ENCODE peak calls at places on chromosomes 1 and 21, in ten cellular contexts. G is lower leg skin, A is heart left ventricle, D is endothelial cell of umbilical vein, S is uterus, B is ovary, K is A549, X is GM12878, Y is adrenal gland, V is transverse colon. N is an unnamed sample.

GRCh38 chr21:44752701-44753235 is 41.4 kb upstream of the TSPEAR start:
- DNase-seq in G (no peak), Y (no peak), V (no peak), D (peak), K (no peak), S (no peak), X (no peak), B (no peak), A (no peak), N (no peak)

GRCh38 chr1:16905856-16906702 is 10.3 kb downstream of the RNU1-2 start:
- DNase-seq in D (no peak), B (no peak), V (no peak), S (no peak), Y (peak), X (no peak), G (peak), A (no peak), K (no peak), N (no peak)

GRCh38 chr1:153220606-153221303 is 3.4 kb downstream of the PRR9 start:
- DNase-seq in G (no peak), Y (no peak), K (no peak), V (no peak), X (no peak), B (peak), S (no peak), A (no peak), D (no peak), N (no peak)

GRCh38 chr1:67460648-67461500 is 30.7 kb upstream of the SERBP1 start:
- DNase-seq in D (no peak), G (no peak), X (no peak), S (no peak), Y (no peak), V (no peak), K (no peak), A (peak), B (no peak), N (no peak)

GRCh38 chr1:211609120-211610024 is 30.4 kb upstream of the SLC30A1 start:
- DNase-seq in A (no peak), D (peak), B (peak), V (no peak), Y (peak), G (no peak), X (no peak), K (no peak), S (no peak), N (no peak)

GRCh38 chr1:62209931-62210595 is 15.4 kb downstream of the L1TD1 start:
- DNase-seq in S (no peak), B (no peak), D (no peak), G (no peak), Y (no peak), A (no peak), K (no peak), X (no peak), V (no peak), N (no peak)

GRCh38 chr1:65946960-65947359 is 154.3 kb downstream of the PDE4B start:
- DNase-seq in X (no peak), S (no peak), Y (no peak), K (no peak), A (no peak), G (no peak), D (no peak), V (no peak), B (no peak), N (no peak)

GRCh38 chr1:43833013-43833412 is 100.6 kb upstream of the ARTN start:
- DNase-seq in B (no peak), V (no peak), Y (no peak), G (no peak), A (no peak), K (no peak), S (no peak), X (no peak), D (no peak), N (no peak)

GRCh38 chr1:163119707-163120106 is 50.5 kb downstream of the RGS4 start:
- DNase-seq in B (no peak), V (no peak), S (no peak), A (no peak), Y (no peak), G (no peak), K (no peak), D (no peak), X (no peak), N (no peak)

GRCh38 chr1:202639500-202639899 is 70.8 kb downstream of the SYT2 start:
- DNase-seq in D (no peak), A (no peak), X (no peak), G (no peak), S (no peak), V (no peak), K (no peak), B (no peak), Y (no peak), N (peak)

GRCh38 chr1:108560430-108561144 is 687 bp downstream of the EEIG2 start:
- DNase-seq in A (peak), Y (peak), B (peak), S (peak), D (peak), K (no peak), X (no peak), V (peak), G (peak), N (peak)

GRCh38 chr1:6034750-6035096 is 11.0 kb upstream of the KCNAB2 start:
- DNase-seq in D (no peak), G (no peak), Y (no peak), B (no peak), S (no peak), V (no peak), X (no peak), K (no peak), A (no peak), N (no peak)

GRCh38 chr1:178096421-178096820 is 2.5 kb downstream of the RASAL2 start:
- DNase-seq in X (no peak), A (no peak), B (no peak), S (no peak), K (no peak), Y (no peak), V (no peak), D (no peak), G (no peak), N (no peak)

GRCh38 chr1:82227286-82227685 is 426.6 kb downstream of the ADGRL2 start:
- DNase-seq in X (no peak), B (no peak), A (no peak), G (no peak), V (no peak), D (peak), Y (no peak), S (no peak), K (no peak), N (no peak)

GRCh38 chr1:99598738-99599411 is 47.0 kb upstream of the PALMD start:
- DNase-seq in D (peak), A (no peak), B (peak), X (no peak), G (no peak), Y (no peak), V (no peak), K (no peak), S (no peak), N (no peak)

GRCh38 chr1:13628218-13628617 is 44.6 kb downstream of the PDPN start:
- DNase-seq in Y (no peak), G (no peak), A (no peak), K (no peak), B (no peak), V (no peak), S (no peak), X (no peak), D (no peak), N (no peak)

GRCh38 chr1:24199291-24199900 is 12.3 kb upstream of the IFNLR1 start:
- DNase-seq in D (peak), K (peak), A (peak), B (peak), G (peak), V (peak), Y (peak), S (peak), X (no peak), N (peak)

GRCh38 chr1:109874445-109874844 is 36.2 kb upstream of the CSF1 start:
- DNase-seq in B (no peak), G (peak), A (no peak), X (no peak), V (no peak), S (no peak), K (no peak), Y (no peak), D (peak), N (no peak)

GRCh38 chr1:109932679-109933078 is 22.0 kb downstream of the CSF1 start:
- DNase-seq in V (no peak), B (no peak), K (no peak), S (no peak), G (peak), A (no peak), D (no peak), Y (no peak), X (no peak), N (no peak)

GRCh38 chr21:45467221-45467779 is 62.3 kb downstream of the COL18A1 start:
- DNase-seq in A (no peak), K (no peak), S (no peak), G (no peak), D (no peak), V (no peak), Y (peak), B (no peak), X (no peak), N (peak)

GRCh38 chr1:47175227-47175934 is 14.5 kb downstream of the PDZK1IP1 start:
- DNase-seq in S (no peak), A (no peak), X (no peak), D (peak), K (peak), V (peak), Y (peak), G (peak), B (no peak), N (peak)

GRCh38 chr1:24903011-24903461 is 27.0 kb downstream of the RUNX3 start:
- DNase-seq in G (peak), V (peak), B (no peak), S (no peak), A (no peak), K (no peak), D (no peak), X (no peak), Y (no peak), N (no peak)

GRCh38 chr1:37274896-37275631 is 199.3 kb upstream of the ZC3H12A start:
- DNase-seq in S (no peak), A (no peak), K (no peak), V (no peak), B (no peak), Y (no peak), G (no peak), X (no peak), D (no peak), N (no peak)

GRCh38 chr21:44329086-44329889 is 9.9 kb downstream of the CFAP410 start:
- DNase-seq in D (no peak), G (no peak), V (no peak), A (no peak), B (peak), K (no peak), Y (no peak), S (no peak), X (no peak), N (no peak)

DNA sequence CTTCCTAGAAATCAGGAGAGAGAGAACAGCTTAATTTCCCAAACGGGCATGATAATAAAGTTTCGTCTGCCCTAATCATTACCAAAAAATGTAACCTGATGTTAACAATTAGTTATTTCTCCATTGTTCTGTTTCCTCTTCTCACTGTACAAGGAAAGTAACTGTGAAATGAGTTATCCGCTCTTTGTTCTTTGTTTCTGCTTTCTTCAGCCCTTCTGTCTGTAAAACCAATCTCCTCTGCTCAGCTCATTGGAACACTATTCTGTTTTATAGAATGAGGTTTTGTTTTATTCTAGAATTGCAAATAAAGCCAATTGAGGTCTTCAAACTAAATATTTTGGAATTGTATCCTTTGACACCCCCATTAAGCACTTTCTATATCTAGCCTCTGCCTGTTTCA is 8.8 kb upstream of the THEM4 start:
- DNase-seq in X (no peak), V (no peak), G (no peak), S (no peak), A (no peak), D (no peak), B (no peak), K (no peak), Y (no peak), N (no peak)
- TF ChIP-seq POLR2A in X (no peak), V (no peak), G (no peak), S (no peak), A (no peak), D (no peak), B (no peak), K (no peak), Y (no peak), N (no peak)

GRCh38 chr1:42453386-42453785 is 2.4 kb downstream of the ZMYND12 start:
- DNase-seq in S (no peak), Y (no peak), X (no peak), B (no peak), G (no peak), K (no peak), V (no peak), A (no peak), D (no peak), N (no peak)

GRCh38 chr1:42454409-42454808 is 1.4 kb downstream of the ZMYND12 start:
- DNase-seq in G (no peak), B (no peak), D (no peak), A (no peak), S (no peak), V (no peak), X (no peak), Y (no peak), K (no peak), N (no peak)

GRCh38 chr1:42456754-42457089 is 379 bp downstream of the PPCS start:
- DNase-seq in Y (peak), X (peak), D (peak), G (peak), K (peak), S (peak), B (no peak), A (peak), V (peak), N (peak)

DNA sequence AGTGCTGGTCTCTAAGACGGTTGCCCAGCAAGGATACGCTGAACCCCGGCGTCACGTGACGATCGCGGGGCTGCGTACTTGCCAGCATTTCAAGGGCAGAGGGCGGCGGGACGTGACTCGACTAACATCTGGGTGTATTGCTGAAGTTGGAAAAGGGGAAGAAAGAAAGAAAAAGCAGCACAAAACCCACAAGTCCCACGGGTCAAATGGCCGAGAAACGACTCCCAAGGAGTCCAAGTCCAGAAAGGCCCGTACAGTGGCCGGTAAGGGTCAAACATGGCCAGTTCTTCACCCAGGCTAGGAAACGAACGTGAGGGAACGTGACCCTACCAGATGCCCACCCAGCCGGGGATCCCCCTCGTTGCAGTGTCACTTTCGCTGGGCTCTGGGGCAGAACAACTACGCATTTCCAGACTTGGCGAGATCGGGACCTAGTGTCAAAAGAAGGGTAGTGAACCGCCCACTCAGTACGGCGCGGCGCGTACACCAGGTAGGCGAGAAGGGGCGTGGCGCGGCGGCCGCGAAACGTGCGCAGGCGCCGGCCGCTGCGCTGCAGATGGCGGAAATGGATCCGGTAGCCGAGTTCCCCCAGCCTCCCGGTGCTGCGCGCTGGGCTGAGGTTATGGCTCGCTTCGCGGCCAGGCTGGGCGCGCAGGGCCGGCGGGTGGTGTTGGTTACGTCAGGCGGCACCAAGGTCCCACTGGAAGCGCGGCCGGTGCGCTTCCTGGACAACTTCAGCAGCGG is at the start of the genes PPCS and ZMYND12:
- DNase-seq in D (peak), X (peak), V (peak), K (peak), A (peak), S (peak), B (peak), Y (peak), G (peak), N (peak)
- TF ChIP-seq POLR2A in D (peak), X (peak), V (peak), K (peak), A (peak), S (peak), B (peak), Y (peak), G (no peak), N (peak)

GRCh38 chr1:27001570-27002360 is 8.3 kb downstream of the TRNP1 start:
- DNase-seq in S (no peak), A (peak), D (no peak), B (no peak), V (no peak), G (no peak), X (peak), Y (peak), K (no peak), N (no peak)
- TF ChIP-seq POLR2A in S (no peak), A (no peak), D (no peak), B (no peak), V (no peak), G (no peak), X (no peak), Y (no peak), K (peak), N (no peak)

DNA sequence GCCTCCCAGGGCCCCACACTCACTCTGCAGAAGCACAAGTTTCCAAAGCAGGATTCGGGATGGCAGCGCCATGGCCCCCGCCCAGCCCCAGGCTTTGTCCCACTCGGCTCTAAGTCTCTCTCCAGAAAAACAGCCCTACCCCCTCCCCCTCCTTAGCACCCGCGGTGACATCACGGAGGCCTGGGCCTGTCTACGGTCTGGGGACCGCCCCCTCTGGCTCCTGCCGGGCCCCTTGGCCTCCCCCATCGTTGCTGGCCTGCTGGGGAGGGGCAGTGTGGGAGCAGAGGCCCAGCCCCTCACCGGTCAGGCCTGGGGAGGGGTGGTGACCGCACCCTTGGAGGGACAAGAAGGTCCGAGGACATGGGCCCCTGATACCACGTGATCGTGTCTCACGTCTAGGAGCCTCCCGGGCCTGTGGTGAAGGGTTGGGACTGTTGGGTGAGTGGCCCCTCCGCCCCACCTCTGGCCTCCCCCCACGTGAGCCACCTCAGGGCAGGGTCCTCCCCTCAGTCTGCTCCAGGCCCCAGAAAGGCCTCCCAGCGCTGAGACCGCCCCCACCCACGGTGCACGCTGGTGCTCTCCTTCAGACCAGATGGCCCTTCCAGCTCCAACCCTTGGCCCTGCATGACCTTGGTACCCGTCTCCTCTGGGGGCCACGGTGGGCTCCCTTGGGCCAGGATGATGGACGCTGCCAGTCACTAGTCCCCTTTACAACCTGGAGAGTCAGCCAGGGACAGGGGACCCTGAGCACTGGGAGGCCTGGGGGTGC is at the start of gene MXRA8:
- DNase-seq in X (no peak), A (peak), B (peak), G (no peak), D (no peak), Y (peak), V (peak), S (peak), K (no peak), N (no peak)
- TF ChIP-seq POLR2A in X (no peak), A (peak), B (no peak), G (no peak), D (no peak), Y (no peak), V (peak), S (peak), K (no peak), N (no peak)

GRCh38 chr1:118981436-118981835 is 6.7 kb downstream of the TBX15 start:
- DNase-seq in G (no peak), A (no peak), Y (no peak), D (no peak), S (no peak), B (no peak), V (no peak), K (no peak), X (no peak), N (no peak)
- TF ChIP-seq POLR2A in G (no peak), A (no peak), Y (no peak), D (no peak), S (no peak), B (no peak), V (no peak), K (no peak), X (no peak), N (no peak)

GRCh38 chr1:213985181-213986019 is 2.4 kb upstream of the PROX1 start:
- DNase-seq in B (no peak), S (no peak), K (no peak), G (no peak), A (no peak), V (no peak), X (no peak), D (no peak), Y (no peak), N (no peak)
- TF ChIP-seq POLR2A in B (no peak), S (no peak), K (no peak), G (no peak), A (no peak), V (no peak), X (no peak), D (no peak), Y (no peak), N (no peak)

GRCh38 chr1:94240822-94241221 is 3.4 kb upstream of the ARHGAP29 start:
- DNase-seq in G (no peak), V (no peak), S (no peak), B (no peak), A (no peak), X (no peak), K (no peak), Y (no peak), D (peak), N (no peak)
- TF ChIP-seq POLR2A in G (no peak), V (no peak), S (no peak), B (no peak), A (no peak), X (no peak), K (no peak), Y (no peak), D (no peak), N (no peak)

N was measured in H54.